ENCODE peak calls at places on chromosomes 16 and 17, in five cellular contexts. Y, A, U, L and F are unnamed samples.
A peak's percentile ranks its signal among the peaks of the same experiment; 100 is the strongest.

GRCh38 chr16:50831751-50832150 is 89.9 kb downstream of the CYLD start:
- DNase-seq in Y (no peak), A (no peak), U (no peak), L (no peak), F (no peak)

GRCh38 chr16:26709175-26709574 is 357.6 kb upstream of the C16orf82 start:
- DNase-seq in Y (no peak), A (no peak), U (no peak), L (no peak), F (no peak)

GRCh38 chr17:80608326-80608725 is 63.7 kb downstream of the RPTOR start:
- DNase-seq in Y (no peak), A (no peak), U (no peak), L (no peak), F (no peak)

GRCh38 chr16:785563-786535 is 2.3 kb downstream of the RPUSD1 start:
- DNase-seq in Y (peak; percentile 22), A (peak; percentile 11), U (peak; percentile 41), L (peak; percentile 4), F (peak; percentile 97)

GRCh38 chr16:84689126-84689525 is 10.7 kb upstream of the USP10 start:
- DNase-seq in Y (peak; percentile 21), A (no peak), U (no peak), L (peak; percentile 78), F (no peak)

GRCh38 chr16:392450-393027 is 4.5 kb upstream of the NME4 start:
- DNase-seq in Y (no peak), A (no peak), U (no peak), L (no peak), F (no peak)

GRCh38 chr16:85704011-85704410 is 15.3 kb upstream of the GINS2 start:
- DNase-seq in Y (no peak), A (no peak), U (no peak), L (no peak), F (no peak)

GRCh38 chr16:9256196-9256595 is 164.8 kb downstream of the HAPSTR1 start:
- DNase-seq in Y (no peak), A (no peak), U (no peak), L (no peak), F (peak; percentile 25)

GRCh38 chr17:17712268-17712924 is 31.1 kb downstream of the RAI1 start:
- DNase-seq in Y (peak; percentile 51), A (no peak), U (no peak), L (peak; percentile 68), F (no peak)

GRCh38 chr17:48102700-48103378 is 1.6 kb upstream of the CBX1 start:
- DNase-seq in Y (no peak), A (no peak), U (no peak), L (no peak), F (no peak)

GRCh38 chr16:66842765-66843164 is 1.4 kb upstream of the CA7 start:
- DNase-seq in Y (no peak), A (no peak), U (no peak), L (no peak), F (no peak)

GRCh38 chr17:72136692-72137550 is 16.1 kb downstream of the SOX9 start:
- DNase-seq in Y (peak; percentile 59), A (no peak), U (no peak), L (no peak), F (no peak)

GRCh38 chr16:83963277-83964119 is 4.5 kb upstream of the NECAB2 start:
- DNase-seq in Y (no peak), A (no peak), U (no peak), L (no peak), F (no peak)

GRCh38 chr17:40311575-40311974 is 2.6 kb downstream of the RARA start:
- DNase-seq in Y (no peak), A (no peak), U (no peak), L (no peak), F (no peak)

GRCh38 chr17:41647038-41647813 is 22.9 kb upstream of the KRT17 start:
- DNase-seq in Y (no peak), A (no peak), U (no peak), L (no peak), F (no peak)

GRCh38 chr16:1192384-1193073 is 32.5 kb downstream of the TPSG1 start:
- DNase-seq in Y (no peak), A (no peak), U (no peak), L (no peak), F (no peak)

GRCh38 chr17:57294629-57295501 is 38.5 kb downstream of the MSI2 start:
- DNase-seq in Y (no peak), A (peak; percentile 67), U (no peak), L (no peak), F (no peak)

GRCh38 chr16:1130382-1130781 is 22.5 kb upstream of the CACNA1H start:
- DNase-seq in Y (no peak), A (no peak), U (no peak), L (no peak), F (peak; percentile 50)

GRCh38 chr17:83062818-83063671 is 16.4 kb upstream of the METRNL start:
- DNase-seq in Y (no peak), A (no peak), U (no peak), L (no peak), F (peak; percentile 13)

GRCh38 chr17:2158011-2158410 is 103.1 kb downstream of the HIC1 start:
- DNase-seq in Y (peak; percentile 87), A (no peak), U (no peak), L (peak; percentile 84), F (no peak)

GRCh38 chr17:266219-266618 is 84.8 kb upstream of the DOC2B start:
- DNase-seq in Y (no peak), A (no peak), U (no peak), L (no peak), F (peak; percentile 8)

GRCh38 chr16:10989494-10989893 is 45.1 kb downstream of the CLEC16A start:
- DNase-seq in Y (no peak), A (no peak), U (no peak), L (no peak), F (no peak)

GRCh38 chr16:17377360-17378324 is 93.1 kb downstream of the XYLT1 start:
- DNase-seq in Y (no peak), A (peak; percentile 19), U (no peak), L (no peak), F (no peak)

GRCh38 chr17:72056727-72057290 is 64.0 kb upstream of the SOX9 start:
- DNase-seq in Y (no peak), A (no peak), U (no peak), L (no peak), F (no peak)

GRCh38 chr17:78573955-78574354 is 3.2 kb downstream of the DNAH17 start:
- DNase-seq in Y (no peak), A (no peak), U (no peak), L (no peak), F (no peak)

GRCh38 chr17:58391302-58391984 is 25.9 kb downstream of the RNF43 start:
- DNase-seq in Y (no peak), A (peak; percentile 93), U (no peak), L (no peak), F (no peak)

GRCh38 chr17:3627768-3628167 is 8.3 kb downstream of the SHPK start:
- DNase-seq in Y (no peak), A (no peak), U (no peak), L (no peak), F (no peak)